ENCODE peak calls at places on chromosomes 3 and 15, in four cellular contexts. One of them, this sample, is unnamed.

GRCh38 chr3:171402281-171402680 is 57.9 kb downstream of the TNIK start:
- DNase-seq in HCT116: no peak
- DNase-seq in Karpas-422: no peak
- DNase-seq in fibroblast of lung: no peak
- DNase-seq in this sample: no peak

GRCh38 chr3:145170101-145170500 is 990.9 kb downstream of the PLOD2 start:
- DNase-seq in HCT116: no peak
- DNase-seq in Karpas-422: no peak
- DNase-seq in fibroblast of lung: no peak
- DNase-seq in this sample: no peak

GRCh38 chr3:45983865-45984264 is 11.8 kb downstream of the FYCO1 start:
- DNase-seq in HCT116: no peak
- DNase-seq in Karpas-422: no peak
- DNase-seq in fibroblast of lung: no peak
- DNase-seq in this sample: no peak

GRCh38 chr15:74245342-74245931 is 9.3 kb downstream of the CCDC33 start:
- DNase-seq in HCT116: no peak
- DNase-seq in Karpas-422: no peak
- DNase-seq in fibroblast of lung: no peak
- DNase-seq in this sample: no peak

GRCh38 chr3:107217161-107217560 is 160.1 kb upstream of the CCDC54 start:
- DNase-seq in HCT116: peak
- DNase-seq in Karpas-422: no peak
- DNase-seq in fibroblast of lung: peak
- DNase-seq in this sample: no peak

GRCh38 chr3:127671523-127672428 is 976 bp upstream of the ABTB1 start:
- DNase-seq in HCT116: no peak
- DNase-seq in Karpas-422: peak
- DNase-seq in fibroblast of lung: peak
- DNase-seq in this sample: peak

GRCh38 chr3:194488007-194488742 is 1.4 kb upstream of the ATP13A3 start:
- DNase-seq in HCT116: no peak
- DNase-seq in Karpas-422: peak
- DNase-seq in fibroblast of lung: peak
- DNase-seq in this sample: no peak

GRCh38 chr3:70840106-70840870 is 527.9 kb upstream of the MDFIC2 start:
- DNase-seq in HCT116: no peak
- DNase-seq in Karpas-422: no peak
- DNase-seq in fibroblast of lung: peak
- DNase-seq in this sample: peak

GRCh38 chr3:137202941-137203340 is 245.2 kb downstream of the IL20RB start:
- DNase-seq in HCT116: no peak
- DNase-seq in Karpas-422: no peak
- DNase-seq in fibroblast of lung: no peak
- DNase-seq in this sample: no peak

GRCh38 chr15:89325039-89325803 is 9.4 kb downstream of the POLG start:
- DNase-seq in HCT116: no peak
- DNase-seq in Karpas-422: no peak
- DNase-seq in fibroblast of lung: no peak
- DNase-seq in this sample: no peak

GRCh38 chr3:194003128-194004057 is 132.6 kb upstream of the HES1 start:
- DNase-seq in HCT116: peak
- DNase-seq in Karpas-422: peak
- DNase-seq in fibroblast of lung: peak
- DNase-seq in this sample: peak

GRCh38 chr3:172580680-172581079 is 57.5 kb upstream of the TNFSF10 start:
- DNase-seq in HCT116: no peak
- DNase-seq in Karpas-422: no peak
- DNase-seq in fibroblast of lung: no peak
- DNase-seq in this sample: peak

GRCh38 chr15:29379647-29380046 is 110.0 kb upstream of the NSMCE3 start:
- DNase-seq in HCT116: no peak
- DNase-seq in Karpas-422: no peak
- DNase-seq in fibroblast of lung: no peak
- DNase-seq in this sample: no peak

GRCh38 chr3:58258392-58259040 is 20.9 kb downstream of the ABHD6 start:
- DNase-seq in HCT116: no peak
- DNase-seq in Karpas-422: no peak
- DNase-seq in fibroblast of lung: no peak
- DNase-seq in this sample: no peak

GRCh38 chr3:124941729-124942128 is 7.2 kb upstream of the MUC13 start:
- DNase-seq in HCT116: no peak
- DNase-seq in Karpas-422: peak
- DNase-seq in fibroblast of lung: no peak
- DNase-seq in this sample: no peak

GRCh38 chr3:116339441-116340028 is 105.8 kb downstream of the LSAMP start:
- DNase-seq in HCT116: no peak
- DNase-seq in Karpas-422: no peak
- DNase-seq in fibroblast of lung: peak
- DNase-seq in this sample: no peak

GRCh38 chr3:42476225-42477160 is 25.9 kb upstream of the VIPR1 start:
- DNase-seq in HCT116: no peak
- DNase-seq in Karpas-422: no peak
- DNase-seq in fibroblast of lung: no peak
- DNase-seq in this sample: no peak

GRCh38 chr15:51416129-51416528 is 74.7 kb downstream of the GLDN start:
- DNase-seq in HCT116: no peak
- DNase-seq in Karpas-422: no peak
- DNase-seq in fibroblast of lung: no peak
- DNase-seq in this sample: no peak

GRCh38 chr3:12963869-12964712 is 109.1 kb downstream of the IQSEC1 start:
- DNase-seq in HCT116: no peak
- DNase-seq in Karpas-422: no peak
- DNase-seq in fibroblast of lung: no peak
- DNase-seq in this sample: no peak

GRCh38 chr3:71063768-71064287 is 519.7 kb downstream of the FOXP1 start:
- DNase-seq in HCT116: no peak
- DNase-seq in Karpas-422: peak
- DNase-seq in fibroblast of lung: peak
- DNase-seq in this sample: peak

GRCh38 chr15:30939161-30939560 is 35.4 kb downstream of the FAN1 start:
- DNase-seq in HCT116: no peak
- DNase-seq in Karpas-422: no peak
- DNase-seq in fibroblast of lung: no peak
- DNase-seq in this sample: no peak

GRCh38 chr3:49689046-49689886 is at the start of the genes MST1 and RNF123:
- DNase-seq in HCT116: peak
- DNase-seq in Karpas-422: peak
- DNase-seq in fibroblast of lung: peak
- DNase-seq in this sample: peak

GRCh38 chr3:112604536-112604935 is 36.4 kb downstream of the CCDC80 start:
- DNase-seq in HCT116: no peak
- DNase-seq in Karpas-422: no peak
- DNase-seq in fibroblast of lung: peak
- DNase-seq in this sample: peak

GRCh38 chr3:14520149-14520548 is 20.0 kb downstream of the GRIP2 start:
- DNase-seq in HCT116: no peak
- DNase-seq in Karpas-422: no peak
- DNase-seq in fibroblast of lung: no peak
- DNase-seq in this sample: no peak

GRCh38 chr15:90905306-90906180 is 2.4 kb downstream of the MAN2A2 start:
- DNase-seq in HCT116: no peak
- DNase-seq in Karpas-422: no peak
- DNase-seq in fibroblast of lung: no peak
- DNase-seq in this sample: no peak

GRCh38 chr3:57673158-57673557 is 19.7 kb downstream of the DENND6A start:
- DNase-seq in HCT116: no peak
- DNase-seq in Karpas-422: peak
- DNase-seq in fibroblast of lung: no peak
- DNase-seq in this sample: no peak

GRCh38 chr3:48851407-48851806 is 3.7 kb upstream of the PRKAR2A start:
- DNase-seq in HCT116: no peak
- DNase-seq in Karpas-422: no peak
- DNase-seq in fibroblast of lung: peak
- DNase-seq in this sample: no peak

GRCh38 chr3:32571192-32571485 is 481 bp upstream of the DYNC1LI1 start:
- DNase-seq in HCT116: no peak
- DNase-seq in Karpas-422: no peak
- DNase-seq in fibroblast of lung: no peak
- DNase-seq in this sample: no peak

GRCh38 chr3:194632983-194633348 is 253 bp downstream of the TMEM44 start:
- DNase-seq in HCT116: no peak
- DNase-seq in Karpas-422: no peak
- DNase-seq in fibroblast of lung: peak
- DNase-seq in this sample: no peak

GRCh38 chr3:134361162-134361831 is 12.9 kb downstream of the AMOTL2 start:
- DNase-seq in HCT116: no peak
- DNase-seq in Karpas-422: no peak
- DNase-seq in fibroblast of lung: no peak
- DNase-seq in this sample: no peak

GRCh38 chr3:15557511-15557946 is 36.0 kb upstream of the COLQ start:
- DNase-seq in HCT116: peak
- DNase-seq in Karpas-422: peak
- DNase-seq in fibroblast of lung: peak
- DNase-seq in this sample: peak

GRCh38 chr3:197450295-197450694 is 105.5 kb downstream of the BDH1 start:
- DNase-seq in HCT116: no peak
- DNase-seq in Karpas-422: no peak
- DNase-seq in fibroblast of lung: no peak
- DNase-seq in this sample: no peak

GRCh38 chr3:123791898-123792297 is 92.2 kb downstream of the MYLK start:
- DNase-seq in HCT116: no peak
- DNase-seq in Karpas-422: no peak
- DNase-seq in fibroblast of lung: peak
- DNase-seq in this sample: no peak

DNA sequence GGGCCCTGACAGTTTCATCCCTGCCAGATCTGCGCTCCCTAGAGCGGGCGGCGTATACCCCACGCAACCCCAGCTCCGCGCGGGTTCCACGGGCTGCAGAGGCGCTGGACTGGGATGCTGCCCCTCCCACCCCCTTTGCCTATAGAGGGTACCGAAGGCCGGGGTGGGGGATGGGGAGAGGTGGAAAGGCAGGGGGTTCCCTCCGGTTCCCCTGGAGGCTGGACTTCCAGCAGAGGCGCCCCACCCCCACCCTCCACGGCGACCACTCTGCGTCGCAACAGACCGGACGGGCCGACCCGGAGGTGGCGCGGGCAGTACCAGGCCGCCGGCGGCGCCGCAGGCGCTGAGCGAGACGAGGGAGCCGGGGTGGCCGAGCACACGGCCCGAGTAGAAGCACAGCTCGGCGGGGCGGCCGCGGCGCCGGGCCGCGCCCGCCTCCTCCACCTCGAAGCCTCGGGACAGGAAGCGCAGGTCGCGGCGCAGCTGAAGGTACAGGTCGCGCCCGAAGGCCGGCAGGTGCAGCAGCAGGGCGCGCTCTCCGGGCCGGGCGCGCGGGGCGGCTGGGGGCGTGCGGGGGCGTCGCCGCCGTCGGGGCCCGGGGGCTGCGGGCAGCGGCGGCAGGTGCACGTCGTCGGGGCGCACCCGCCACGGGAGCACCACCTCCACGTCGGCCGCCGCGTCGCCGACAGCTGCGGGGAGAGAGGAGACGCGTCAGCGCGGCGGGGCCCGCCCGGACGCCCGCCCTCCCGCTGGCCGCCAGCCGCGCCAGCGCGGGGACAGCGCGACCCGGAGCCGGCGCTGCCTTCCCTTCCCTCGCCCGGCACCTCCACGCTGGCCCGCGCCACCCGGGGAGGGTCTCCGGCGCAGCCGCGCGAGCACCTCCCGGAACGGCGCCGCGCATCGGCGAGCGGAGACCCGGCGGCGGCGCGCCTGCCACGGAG is 784 bp downstream of the ADAMTS17 start:
- DNase-seq in HCT116: no peak
- DNase-seq in Karpas-422: no peak
- DNase-seq in fibroblast of lung: no peak
- DNase-seq in this sample: peak
- H3K4me2 ChIP-seq in HCT116: peak
- H3K4me2 ChIP-seq in Karpas-422: no peak
- H3K4me2 ChIP-seq in fibroblast of lung: no peak
- H3K4me2 ChIP-seq in this sample: peak

GRCh38 chr3:141410861-141411771 is 42.8 kb downstream of the ZBTB38 start:
- DNase-seq in HCT116: no peak
- DNase-seq in Karpas-422: no peak
- DNase-seq in fibroblast of lung: peak
- DNase-seq in this sample: peak

GRCh38 chr3:141413387-141414140 is 45.3 kb downstream of the ZBTB38 start:
- DNase-seq in HCT116: no peak
- DNase-seq in Karpas-422: no peak
- DNase-seq in fibroblast of lung: peak
- DNase-seq in this sample: peak

GRCh38 chr3:141412936-141413354 is 44.6 kb downstream of the ZBTB38 start:
- DNase-seq in HCT116: no peak
- DNase-seq in Karpas-422: no peak
- DNase-seq in fibroblast of lung: peak
- DNase-seq in this sample: peak

GRCh38 chr3:141410408-141410807 is 42.1 kb downstream of the ZBTB38 start:
- DNase-seq in HCT116: no peak
- DNase-seq in Karpas-422: no peak
- DNase-seq in fibroblast of lung: peak
- DNase-seq in this sample: peak

GRCh38 chr3:141412087-141412935 is 44.0 kb downstream of the ZBTB38 start:
- DNase-seq in HCT116: no peak
- DNase-seq in Karpas-422: no peak
- DNase-seq in fibroblast of lung: peak
- DNase-seq in this sample: peak
- H3K4me3 ChIP-seq in HCT116: no peak
- H3K4me3 ChIP-seq in Karpas-422: peak
- H3K4me3 ChIP-seq in fibroblast of lung: peak
- H3K4me3 ChIP-seq in this sample: peak

GRCh38 chr3:186896875-186897274 is 33.5 kb upstream of the ST6GAL1 start:
- DNase-seq in HCT116: no peak
- DNase-seq in Karpas-422: no peak
- DNase-seq in fibroblast of lung: no peak
- DNase-seq in this sample: no peak

GRCh38 chr3:186901135-186901734 is 29.1 kb upstream of the ST6GAL1 start:
- DNase-seq in HCT116: peak
- DNase-seq in Karpas-422: no peak
- DNase-seq in fibroblast of lung: peak
- DNase-seq in this sample: no peak

GRCh38 chr3:186902154-186902553 is 28.2 kb upstream of the ST6GAL1 start:
- DNase-seq in HCT116: no peak
- DNase-seq in Karpas-422: no peak
- DNase-seq in fibroblast of lung: peak
- DNase-seq in this sample: no peak

GRCh38 chr3:186902713-186903112 is 27.6 kb upstream of the ST6GAL1 start:
- DNase-seq in HCT116: no peak
- DNase-seq in Karpas-422: no peak
- DNase-seq in fibroblast of lung: no peak
- DNase-seq in this sample: no peak
- H2AFZ ChIP-seq in HCT116: no peak
- H2AFZ ChIP-seq in Karpas-422: no peak
- H2AFZ ChIP-seq in fibroblast of lung: no peak
- H2AFZ ChIP-seq in this sample: no peak

GRCh38 chr15:42495361-42496212 is at the start of gene SNAP23:
- DNase-seq in HCT116: peak
- DNase-seq in Karpas-422: peak
- DNase-seq in fibroblast of lung: peak
- DNase-seq in this sample: peak

GRCh38 chr15:42498212-42499038 is 3.0 kb downstream of the SNAP23 start:
- DNase-seq in HCT116: no peak
- DNase-seq in Karpas-422: no peak
- DNase-seq in fibroblast of lung: no peak
- DNase-seq in this sample: no peak

GRCh38 chr15:42502472-42502871 is 7.0 kb downstream of the SNAP23 start:
- DNase-seq in HCT116: no peak
- DNase-seq in Karpas-422: no peak
- DNase-seq in fibroblast of lung: peak
- DNase-seq in this sample: no peak

GRCh38 chr15:42503822-42504221 is 8.4 kb downstream of the SNAP23 start:
- DNase-seq in HCT116: no peak
- DNase-seq in Karpas-422: no peak
- DNase-seq in fibroblast of lung: no peak
- DNase-seq in this sample: no peak

GRCh38 chr15:42499888-42500609 is 4.6 kb downstream of the SNAP23 start:
- DNase-seq in HCT116: no peak
- DNase-seq in Karpas-422: no peak
- DNase-seq in fibroblast of lung: no peak
- DNase-seq in this sample: no peak
- H3K4me2 ChIP-seq in HCT116: peak
- H3K4me2 ChIP-seq in Karpas-422: no peak
- H3K4me2 ChIP-seq in fibroblast of lung: no peak
- H3K4me2 ChIP-seq in this sample: no peak

This sample was measured in MM.1S.